ENCODE peak calls at places on chromosome 17, in four cellular contexts. One of them, this sample, is unnamed.

GRCh38 chr17:49399995-49400394 is 14.7 kb downstream of the PHB1 start:
- DNase-seq in HepG2: no peak
- DNase-seq in GM12878: no peak
- DNase-seq in K562: no peak
- DNase-seq in this sample: no peak

GRCh38 chr17:4230142-4230541 is 33.6 kb downstream of the ANKFY1 start:
- DNase-seq in GM12878: no peak
- DNase-seq in K562: no peak
- DNase-seq in HepG2: no peak
- DNase-seq in this sample: peak; percentile 31

GRCh38 chr17:82689077-82689476 is 9.4 kb downstream of the RAB40B start:
- DNase-seq in HepG2: no peak
- DNase-seq in K562: no peak
- DNase-seq in GM12878: no peak
- DNase-seq in this sample: no peak

GRCh38 chr17:68383443-68384321 is 73.6 kb downstream of the WIPI1 start:
- DNase-seq in GM12878: no peak
- DNase-seq in K562: no peak
- DNase-seq in HepG2: peak; percentile 99
- DNase-seq in this sample: peak; percentile 86

GRCh38 chr17:76781056-76781982 is 43.4 kb downstream of the MFSD11 start:
- DNase-seq in HepG2: no peak
- DNase-seq in GM12878: no peak
- DNase-seq in K562: no peak
- DNase-seq in this sample: no peak

GRCh38 chr17:66730497-66730923 is 104.4 kb upstream of the CACNG5 start:
- DNase-seq in GM12878: no peak
- DNase-seq in HepG2: no peak
- DNase-seq in K562: no peak
- DNase-seq in this sample: no peak

GRCh38 chr17:79838541-79839274 is 532 bp downstream of the CBX4 start:
- DNase-seq in K562: peak; percentile 71
- DNase-seq in HepG2: no peak
- DNase-seq in GM12878: no peak
- DNase-seq in this sample: no peak

GRCh38 chr17:57356722-57357391 is 100.5 kb downstream of the MSI2 start:
- DNase-seq in HepG2: no peak
- DNase-seq in K562: no peak
- DNase-seq in GM12878: no peak
- DNase-seq in this sample: no peak

GRCh38 chr17:2695243-2695960 is 16.2 kb downstream of the CLUH start:
- DNase-seq in K562: no peak
- DNase-seq in HepG2: no peak
- DNase-seq in GM12878: no peak
- DNase-seq in this sample: no peak

GRCh38 chr17:74749262-74750038 is 1.0 kb downstream of the NHERF1 start:
- DNase-seq in GM12878: no peak
- DNase-seq in K562: peak; percentile 34
- DNase-seq in HepG2: no peak
- DNase-seq in this sample: no peak

GRCh38 chr17:60231234-60231633 is 81.5 kb downstream of the CA4 start:
- DNase-seq in HepG2: peak; percentile 18
- DNase-seq in K562: peak; percentile 22
- DNase-seq in GM12878: no peak
- DNase-seq in this sample: peak; percentile 10

GRCh38 chr17:40926341-40926740 is 11.1 kb downstream of the KRT23 start:
- DNase-seq in HepG2: no peak
- DNase-seq in K562: no peak
- DNase-seq in GM12878: no peak
- DNase-seq in this sample: no peak

GRCh38 chr17:49365667-49366066 is 3.6 kb upstream of the ZNF652 start:
- DNase-seq in K562: peak; percentile 37
- DNase-seq in GM12878: no peak
- DNase-seq in HepG2: peak; percentile 56
- DNase-seq in this sample: peak; percentile 65

GRCh38 chr17:41496803-41497484 is 7.2 kb upstream of the KRT36 start:
- DNase-seq in HepG2: peak; percentile 86
- DNase-seq in GM12878: peak; percentile 12
- DNase-seq in K562: peak; percentile 89
- DNase-seq in this sample: peak; percentile 87

GRCh38 chr17:27531469-27531948 is 75.3 kb downstream of the KSR1 start:
- DNase-seq in GM12878: no peak
- DNase-seq in HepG2: no peak
- DNase-seq in K562: no peak
- DNase-seq in this sample: no peak

GRCh38 chr17:18250259-18250658 is 8.3 kb downstream of the FLII start:
- DNase-seq in GM12878: no peak
- DNase-seq in HepG2: no peak
- DNase-seq in K562: no peak
- DNase-seq in this sample: no peak

GRCh38 chr17:75406222-75406615 is 741 bp upstream of the GRB2 start:
- DNase-seq in HepG2: no peak
- DNase-seq in K562: peak; percentile 24
- DNase-seq in GM12878: no peak
- DNase-seq in this sample: no peak

GRCh38 chr17:79721993-79722671 is 8.6 kb upstream of the ENPP7 start:
- DNase-seq in HepG2: peak; percentile 64
- DNase-seq in GM12878: no peak
- DNase-seq in K562: peak; percentile 36
- DNase-seq in this sample: no peak

GRCh38 chr17:26809033-26809432 is 484.9 kb upstream of the WSB1 start:
- DNase-seq in K562: no peak
- DNase-seq in HepG2: no peak
- DNase-seq in GM12878: peak; percentile 9
- DNase-seq in this sample: peak; percentile 10

GRCh38 chr17:45818041-45818440 is 26.6 kb upstream of the SPPL2C start:
- DNase-seq in HepG2: no peak
- DNase-seq in GM12878: no peak
- DNase-seq in K562: no peak
- DNase-seq in this sample: no peak

GRCh38 chr17:31623990-31624389 is 232.5 kb downstream of the RAB11FIP4 start:
- DNase-seq in HepG2: no peak
- DNase-seq in GM12878: no peak
- DNase-seq in K562: no peak
- DNase-seq in this sample: no peak

GRCh38 chr17:14886200-14886739 is 378.9 kb downstream of the PMP22 start:
- DNase-seq in HepG2: peak; percentile 9
- DNase-seq in GM12878: no peak
- DNase-seq in K562: peak; percentile 10
- DNase-seq in this sample: no peak

GRCh38 chr17:66947311-66947710 is 17.2 kb upstream of the CACNG4 start:
- DNase-seq in GM12878: no peak
- DNase-seq in HepG2: no peak
- DNase-seq in K562: no peak
- DNase-seq in this sample: no peak

GRCh38 chr17:76687278-76688164 is 23.2 kb downstream of the MXRA7 start:
- DNase-seq in GM12878: no peak
- DNase-seq in K562: no peak
- DNase-seq in HepG2: no peak
- DNase-seq in this sample: no peak

GRCh38 chr17:65154770-65155589 is 17.8 kb downstream of the RGS9 start:
- DNase-seq in GM12878: no peak
- DNase-seq in HepG2: no peak
- DNase-seq in K562: no peak
- DNase-seq in this sample: no peak

GRCh38 chr17:32958418-32958817 is 30.5 kb downstream of the TMEM98 start:
- DNase-seq in HepG2: no peak
- DNase-seq in K562: no peak
- DNase-seq in GM12878: no peak
- DNase-seq in this sample: no peak

GRCh38 chr17:77622627-77623026 is 335.9 kb upstream of the TNRC6C start:
- DNase-seq in HepG2: no peak
- DNase-seq in K562: no peak
- DNase-seq in GM12878: no peak
- DNase-seq in this sample: no peak

GRCh38 chr17:40451420-40451819 is 8.2 kb downstream of the IGFBP4 start:
- DNase-seq in GM12878: no peak
- DNase-seq in HepG2: no peak
- DNase-seq in K562: no peak
- DNase-seq in this sample: no peak

GRCh38 chr17:66450008-66450856 is 147.8 kb downstream of the PRKCA start:
- DNase-seq in GM12878: no peak
- DNase-seq in K562: no peak
- DNase-seq in HepG2: peak; percentile 36
- DNase-seq in this sample: no peak

GRCh38 chr17:15981208-15981607 is 18.3 kb downstream of the ZSWIM7 start:
- DNase-seq in HepG2: no peak
- DNase-seq in GM12878: peak; percentile 55
- DNase-seq in K562: no peak
- DNase-seq in this sample: no peak

GRCh38 chr17:1197379-1197778 is 17.6 kb upstream of the ABR start:
- DNase-seq in GM12878: no peak
- DNase-seq in K562: no peak
- DNase-seq in HepG2: no peak
- DNase-seq in this sample: no peak

GRCh38 chr17:7313028-7313889 is 1.9 kb downstream of the GPS2 start:
- DNase-seq in HepG2: peak; percentile 45
- DNase-seq in GM12878: no peak
- DNase-seq in K562: peak; percentile 51
- DNase-seq in this sample: no peak

GRCh38 chr17:6948562-6948961 is 47.3 kb upstream of the ALOX12 start:
- DNase-seq in K562: no peak
- DNase-seq in HepG2: no peak
- DNase-seq in GM12878: no peak
- DNase-seq in this sample: no peak

GRCh38 chr17:82647593-82648164 is 565 bp downstream of the WDR45B start:
- DNase-seq in HepG2: no peak
- DNase-seq in GM12878: no peak
- DNase-seq in K562: peak; percentile 54
- DNase-seq in this sample: no peak

GRCh38 chr17:48139948-48140347 is 32.4 kb downstream of the SNX11 start:
- DNase-seq in HepG2: no peak
- DNase-seq in GM12878: no peak
- DNase-seq in K562: no peak
- DNase-seq in this sample: no peak

GRCh38 chr17:49471089-49471683 is 23.9 kb upstream of the NGFR start:
- DNase-seq in HepG2: peak; percentile 16
- DNase-seq in K562: no peak
- DNase-seq in GM12878: no peak
- DNase-seq in this sample: no peak

GRCh38 chr17:74524751-74525725 is 6.2 kb downstream of the CD300LB start:
- DNase-seq in GM12878: no peak
- DNase-seq in HepG2: no peak
- DNase-seq in K562: no peak
- DNase-seq in this sample: no peak

GRCh38 chr17:81863833-81864768 is 3.8 kb upstream of the P4HB start:
- DNase-seq in K562: no peak
- DNase-seq in HepG2: no peak
- DNase-seq in GM12878: no peak
- DNase-seq in this sample: no peak

GRCh38 chr17:79627184-79627765 is 16.4 kb upstream of the RBFOX3 start:
- DNase-seq in K562: no peak
- DNase-seq in HepG2: no peak
- DNase-seq in GM12878: no peak
- DNase-seq in this sample: no peak

GRCh38 chr17:30091771-30092170 is 24.8 kb upstream of the NSRP1 start:
- DNase-seq in K562: no peak
- DNase-seq in HepG2: no peak
- DNase-seq in GM12878: no peak
- DNase-seq in this sample: peak; percentile 10
- TF ChIP-seq ATF3 in K562: no peak
- TF ChIP-seq ATF3 in HepG2: no peak
- TF ChIP-seq ATF3 in GM12878: no peak
- TF ChIP-seq ATF3 in this sample: no peak

GRCh38 chr17:44335515-44336356 is 9.4 kb upstream of the GRN start:
- DNase-seq in HepG2: no peak
- DNase-seq in GM12878: no peak
- DNase-seq in K562: no peak
- DNase-seq in this sample: no peak
- TF ChIP-seq REST in HepG2: no peak
- TF ChIP-seq REST in GM12878: no peak
- TF ChIP-seq REST in K562: no peak
- TF ChIP-seq REST in this sample: no peak

GRCh38 chr17:38430316-38430715 is 2.1 kb downstream of the ARHGAP23 start:
- DNase-seq in K562: no peak
- DNase-seq in GM12878: no peak
- DNase-seq in HepG2: no peak
- DNase-seq in this sample: no peak

GRCh38 chr17:38427160-38427949 is 909 bp upstream of the ARHGAP23 start:
- DNase-seq in K562: no peak
- DNase-seq in GM12878: no peak
- DNase-seq in HepG2: no peak
- DNase-seq in this sample: no peak

GRCh38 chr17:38428150-38428642 is at the start of gene ARHGAP23:
- DNase-seq in HepG2: no peak
- DNase-seq in GM12878: no peak
- DNase-seq in K562: no peak
- DNase-seq in this sample: no peak

GRCh38 chr17:38429476-38430100 is 1.3 kb downstream of the ARHGAP23 start:
- DNase-seq in GM12878: no peak
- DNase-seq in K562: no peak
- DNase-seq in HepG2: no peak
- DNase-seq in this sample: no peak

GRCh38 chr17:38428643-38429371 is 543 bp downstream of the ARHGAP23 start:
- DNase-seq in HepG2: no peak
- DNase-seq in GM12878: no peak
- DNase-seq in K562: no peak
- DNase-seq in this sample: no peak
- TF ChIP-seq ATF3 in HepG2: no peak
- TF ChIP-seq ATF3 in GM12878: no peak
- TF ChIP-seq ATF3 in K562: no peak
- TF ChIP-seq ATF3 in this sample: no peak

GRCh38 chr17:69567130-69567529 is 152.6 kb downstream of the MAP2K6 start:
- DNase-seq in K562: no peak
- DNase-seq in GM12878: no peak
- DNase-seq in HepG2: no peak
- DNase-seq in this sample: no peak
- TF ChIP-seq REST in K562: no peak
- TF ChIP-seq REST in GM12878: peak; percentile 75
- TF ChIP-seq REST in HepG2: peak; percentile 22
- TF ChIP-seq REST in this sample: peak; percentile 45

This sample was measured in HCT116.